ENCODE peak calls at places on chromosomes 11 and 22, in four cellular contexts. One of them, this sample, is unnamed.

GRCh38 chr11:122746050-122746478 is 90.5 kb downstream of the UBASH3B start:
- DNase-seq in HFF-Myc: no peak
- DNase-seq in tibial nerve: no peak
- DNase-seq in choroid plexus epithelial cell: no peak
- DNase-seq in this sample: no peak

GRCh38 chr11:124987096-124987495 is 33.1 kb downstream of the CCDC15 start:
- DNase-seq in HFF-Myc: no peak
- DNase-seq in tibial nerve: no peak
- DNase-seq in choroid plexus epithelial cell: no peak
- DNase-seq in this sample: no peak

GRCh38 chr11:129888451-129888850 is 6.9 kb downstream of the NFRKB start:
- DNase-seq in HFF-Myc: no peak
- DNase-seq in tibial nerve: no peak
- DNase-seq in choroid plexus epithelial cell: no peak
- DNase-seq in this sample: no peak

GRCh38 chr11:68328374-68329091 is 16.1 kb downstream of the LRP5 start:
- DNase-seq in HFF-Myc: no peak
- DNase-seq in tibial nerve: no peak
- DNase-seq in choroid plexus epithelial cell: no peak
- DNase-seq in this sample: no peak

GRCh38 chr22:31083923-31084810 is 3.0 kb downstream of the SMTN start:
- DNase-seq in HFF-Myc: no peak
- DNase-seq in tibial nerve: no peak
- DNase-seq in choroid plexus epithelial cell: no peak
- DNase-seq in this sample: no peak

GRCh38 chr11:64970731-64971151 is 1.2 kb downstream of the MAJIN start:
- DNase-seq in HFF-Myc: no peak
- DNase-seq in tibial nerve: no peak
- DNase-seq in choroid plexus epithelial cell: no peak
- DNase-seq in this sample: no peak

GRCh38 chr11:128532016-128532570 is 55.3 kb downstream of the ETS1 start:
- DNase-seq in HFF-Myc: no peak
- DNase-seq in tibial nerve: no peak
- DNase-seq in choroid plexus epithelial cell: no peak
- DNase-seq in this sample: no peak

GRCh38 chr11:104522650-104523049 is 358.7 kb upstream of the PDGFD start:
- DNase-seq in HFF-Myc: no peak
- DNase-seq in tibial nerve: peak
- DNase-seq in choroid plexus epithelial cell: peak
- DNase-seq in this sample: peak

GRCh38 chr22:31857247-31857646 is 87.1 kb upstream of the YWHAH start:
- DNase-seq in HFF-Myc: no peak
- DNase-seq in tibial nerve: no peak
- DNase-seq in choroid plexus epithelial cell: no peak
- DNase-seq in this sample: no peak

GRCh38 chr11:104928831-104929230 is 30.6 kb upstream of the CASP12 start:
- DNase-seq in HFF-Myc: no peak
- DNase-seq in tibial nerve: no peak
- DNase-seq in choroid plexus epithelial cell: no peak
- DNase-seq in this sample: no peak

GRCh38 chr11:129589190-129589589 is 213.5 kb downstream of the BARX2 start:
- DNase-seq in HFF-Myc: no peak
- DNase-seq in tibial nerve: no peak
- DNase-seq in choroid plexus epithelial cell: no peak
- DNase-seq in this sample: no peak

GRCh38 chr11:13772223-13773046 is 104.0 kb downstream of the FAR1 start:
- DNase-seq in HFF-Myc: peak
- DNase-seq in tibial nerve: peak
- DNase-seq in choroid plexus epithelial cell: peak
- DNase-seq in this sample: peak

GRCh38 chr11:126212089-126212660 is 593 bp downstream of the FAM118B start:
- DNase-seq in HFF-Myc: no peak
- DNase-seq in tibial nerve: no peak
- DNase-seq in choroid plexus epithelial cell: peak
- DNase-seq in this sample: no peak

GRCh38 chr11:1333091-1333772 is 23.8 kb upstream of the TOLLIP start:
- DNase-seq in HFF-Myc: no peak
- DNase-seq in tibial nerve: no peak
- DNase-seq in choroid plexus epithelial cell: no peak
- DNase-seq in this sample: no peak

GRCh38 chr11:102555091-102555490 is 24.5 kb upstream of the MMP7 start:
- DNase-seq in HFF-Myc: no peak
- DNase-seq in tibial nerve: no peak
- DNase-seq in choroid plexus epithelial cell: no peak
- DNase-seq in this sample: no peak

GRCh38 chr22:38700789-38701628 is at the start of gene JOSD1:
- DNase-seq in HFF-Myc: peak
- DNase-seq in tibial nerve: peak
- DNase-seq in choroid plexus epithelial cell: peak
- DNase-seq in this sample: peak
- TF ChIP-seq CTCF in HFF-Myc: no peak
- TF ChIP-seq CTCF in tibial nerve: no peak
- TF ChIP-seq CTCF in choroid plexus epithelial cell: no peak
- TF ChIP-seq CTCF in this sample: no peak

GRCh38 chr11:61384271-61385242 is 7.8 kb upstream of the TMEM216 start:
- DNase-seq in HFF-Myc: no peak
- DNase-seq in tibial nerve: no peak
- DNase-seq in choroid plexus epithelial cell: peak
- DNase-seq in this sample: no peak
- TF ChIP-seq CTCF in HFF-Myc: peak
- TF ChIP-seq CTCF in tibial nerve: no peak
- TF ChIP-seq CTCF in choroid plexus epithelial cell: peak
- TF ChIP-seq CTCF in this sample: peak

DNA sequence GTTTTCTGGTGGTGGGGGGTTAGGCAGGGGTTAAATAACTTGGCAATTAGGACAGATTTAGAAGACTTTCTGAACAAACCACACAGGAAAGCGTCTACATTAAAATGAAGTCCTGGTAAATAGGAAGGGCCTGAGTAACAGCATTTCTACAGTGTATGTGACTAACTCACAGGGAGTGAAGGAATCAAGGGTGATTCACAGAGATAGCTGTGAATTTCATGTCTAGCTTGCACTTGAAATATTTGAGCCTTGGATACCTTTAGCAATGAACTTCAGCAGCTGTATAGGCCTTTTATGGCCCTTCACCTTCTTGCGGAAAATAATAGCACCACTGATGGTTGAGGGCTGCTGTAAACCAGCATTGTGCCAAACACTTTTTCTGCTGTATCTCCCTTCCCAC is 26.1 kb upstream of the LDHA start:
- DNase-seq in HFF-Myc: no peak
- DNase-seq in tibial nerve: no peak
- DNase-seq in choroid plexus epithelial cell: peak
- DNase-seq in this sample: peak
- TF ChIP-seq CTCF in HFF-Myc: no peak
- TF ChIP-seq CTCF in tibial nerve: no peak
- TF ChIP-seq CTCF in choroid plexus epithelial cell: no peak
- TF ChIP-seq CTCF in this sample: no peak

GRCh38 chr22:34804588-34804987 is 261.4 kb upstream of the ISX start:
- DNase-seq in HFF-Myc: no peak
- DNase-seq in tibial nerve: no peak
- DNase-seq in choroid plexus epithelial cell: no peak
- DNase-seq in this sample: no peak
- TF ChIP-seq CTCF in HFF-Myc: no peak
- TF ChIP-seq CTCF in tibial nerve: no peak
- TF ChIP-seq CTCF in choroid plexus epithelial cell: no peak
- TF ChIP-seq CTCF in this sample: peak

GRCh38 chr11:85752201-85752889 is 58.6 kb downstream of the SYTL2 start:
- DNase-seq in HFF-Myc: no peak
- DNase-seq in tibial nerve: no peak
- DNase-seq in choroid plexus epithelial cell: no peak
- DNase-seq in this sample: no peak
- TF ChIP-seq CTCF in HFF-Myc: no peak
- TF ChIP-seq CTCF in tibial nerve: no peak
- TF ChIP-seq CTCF in choroid plexus epithelial cell: no peak
- TF ChIP-seq CTCF in this sample: no peak

GRCh38 chr22:33735978-33736377 is 184.3 kb downstream of the LARGE1 start:
- DNase-seq in HFF-Myc: no peak
- DNase-seq in tibial nerve: no peak
- DNase-seq in choroid plexus epithelial cell: no peak
- DNase-seq in this sample: no peak

GRCh38 chr22:33737662-33738061 is 182.6 kb downstream of the LARGE1 start:
- DNase-seq in HFF-Myc: no peak
- DNase-seq in tibial nerve: no peak
- DNase-seq in choroid plexus epithelial cell: no peak
- DNase-seq in this sample: no peak
- TF ChIP-seq CTCF in HFF-Myc: no peak
- TF ChIP-seq CTCF in tibial nerve: no peak
- TF ChIP-seq CTCF in choroid plexus epithelial cell: no peak
- TF ChIP-seq CTCF in this sample: no peak

This sample was measured in brain microvascular endothelial cell.